ENCODE peak calls at places on chromosomes 5 and 9, in four cellular contexts. X, V, M and I are unnamed samples.

GRCh38 chr5:151523335-151523734 is 67.8 kb downstream of the FAT2 start:
- DNase-seq in X (peak), V (peak), M (peak), I (peak)

GRCh38 chr5:132253452-132254320 is 3.8 kb upstream of the PDLIM4 start:
- DNase-seq in X (no peak), M (peak), V (no peak), I (no peak)

GRCh38 chr9:107478805-107479204 is 10.8 kb downstream of the KLF4 start:
- DNase-seq in V (no peak), X (no peak), M (no peak), I (no peak)

GRCh38 chr9:107566596-107566995 is 77.0 kb upstream of the KLF4 start:
- DNase-seq in V (peak), M (no peak), X (no peak), I (no peak)

GRCh38 chr5:53331463-53331862 is 149.0 kb upstream of the FST start:
- DNase-seq in V (no peak), M (no peak), X (peak), I (no peak)

GRCh38 chr9:121692606-121693505 is 41.4 kb downstream of the DAB2IP start:
- DNase-seq in M (peak), V (no peak), X (no peak), I (no peak)

GRCh38 chr9:137277329-137278041 is at the start of gene TOR4A:
- DNase-seq in M (peak), X (peak), V (peak), I (peak)

GRCh38 chr9:107688728-107689127 is 199.2 kb upstream of the KLF4 start:
- DNase-seq in M (no peak), V (no peak), X (no peak), I (no peak)

GRCh38 chr5:55708732-55709131 is 3.4 kb downstream of the SLC38A9 start:
- DNase-seq in X (peak), M (no peak), V (no peak), I (no peak)

GRCh38 chr5:179758905-179759304 is 26.3 kb downstream of the MAML1 start:
- DNase-seq in X (no peak), V (no peak), M (no peak), I (no peak)

GRCh38 chr5:57368010-57368409 is 114.6 kb downstream of the ACTBL2 start:
- DNase-seq in X (peak), M (no peak), V (no peak), I (no peak)

GRCh38 chr9:81562221-81563019 is 126.9 kb downstream of the TLE1 start:
- DNase-seq in V (peak), X (peak), M (no peak), I (no peak)

GRCh38 chr5:39494099-39494498 is 69.3 kb upstream of the DAB2 start:
- DNase-seq in M (no peak), V (peak), X (no peak), I (no peak)

GRCh38 chr9:127370147-127370579 is 26.8 kb upstream of the SLC2A8 start:
- DNase-seq in M (no peak), X (no peak), V (no peak), I (no peak)

GRCh38 chr5:38783011-38783551 is 62.7 kb upstream of the OSMR start:
- DNase-seq in X (peak), V (peak), M (no peak), I (no peak)

GRCh38 chr5:109688647-109688998 is 1.1 kb upstream of the MAN2A1 start:
- DNase-seq in X (no peak), M (no peak), V (peak), I (peak)

GRCh38 chr5:66647146-66647856 is 51.1 kb downstream of the MAST4 start:
- DNase-seq in X (no peak), V (no peak), M (no peak), I (no peak)

GRCh38 chr9:79763861-79764260 is 192.1 kb downstream of the TLE4 start:
- DNase-seq in M (no peak), X (peak), V (peak), I (no peak)

GRCh38 chr5:80516826-80517225 is 28.9 kb downstream of the FAM151B start:
- DNase-seq in M (no peak), V (peak), X (peak), I (peak)

GRCh38 chr5:172245046-172245445 is 38.5 kb downstream of the UBTD2 start:
- DNase-seq in X (no peak), V (no peak), M (no peak), I (no peak)

GRCh38 chr5:117379521-117379920 is 804.9 kb upstream of the SEMA6A start:
- DNase-seq in M (no peak), X (no peak), V (no peak), I (no peak)

GRCh38 chr5:38660194-38660668 is 103.8 kb upstream of the LIFR start:
- DNase-seq in X (no peak), M (no peak), V (no peak), I (no peak)

GRCh38 chr5:58240286-58240685 is 219.6 kb downstream of the PLK2 start:
- DNase-seq in V (peak), X (peak), M (no peak), I (no peak)

GRCh38 chr9:114430443-114430842 is 42.7 kb upstream of the AKNA start:
- DNase-seq in V (no peak), M (no peak), X (no peak), I (no peak)

GRCh38 chr9:136110082-136111061 is 8.3 kb downstream of the TMEM250 start:
- DNase-seq in V (peak), M (peak), X (no peak), I (peak)

GRCh38 chr5:78912796-78913195 is 72.3 kb downstream of the ARSB start:
- DNase-seq in M (no peak), V (no peak), X (no peak), I (no peak)

GRCh38 chr9:12954441-12954840 is 179.6 kb downstream of the LURAP1L start:
- DNase-seq in X (no peak), M (no peak), V (no peak), I (no peak)

GRCh38 chr9:1721219-1721618 is 293.9 kb upstream of the SMARCA2 start:
- DNase-seq in V (no peak), M (no peak), X (no peak), I (no peak)

GRCh38 chr9:127188396-127188795 is 66.0 kb upstream of the ANGPTL2 start:
- DNase-seq in V (no peak), M (no peak), X (no peak), I (no peak)

GRCh38 chr9:26551971-26552370 is 340.6 kb downstream of the CAAP1 start:
- DNase-seq in V (no peak), M (no peak), X (no peak), I (no peak)

GRCh38 chr9:117303643-117304230 is 111.1 kb downstream of the ASTN2 start:
- DNase-seq in V (no peak), X (no peak), M (peak), I (no peak)

GRCh38 chr5:73446631-73447233 is 1.8 kb downstream of the FOXD1 start:
- DNase-seq in X (no peak), V (peak), M (peak), I (no peak)

GRCh38 chr9:3447143-3447542 is 78.7 kb downstream of the RFX3 start:
- DNase-seq in M (no peak), V (no peak), X (no peak), I (no peak)

GRCh38 chr9:106755727-106756126 is 107.2 kb upstream of the ZNF462 start:
- DNase-seq in X (no peak), M (no peak), V (no peak), I (no peak)

GRCh38 chr5:147892696-147893296 is 13.5 kb downstream of the C5orf46 start:
- DNase-seq in M (no peak), V (no peak), X (no peak), I (no peak)

GRCh38 chr9:90891656-90892055 is 90.0 kb downstream of the SYK start:
- DNase-seq in V (no peak), M (no peak), X (no peak), I (no peak)

GRCh38 chr5:66989286-66989685 is 207.3 kb downstream of the CD180 start:
- DNase-seq in X (no peak), M (no peak), V (no peak), I (no peak)

GRCh38 chr5:142290574-142291299 is 34.1 kb downstream of the SPRY4 start:
- DNase-seq in M (peak), V (peak), X (no peak), I (no peak)

GRCh38 chr9:21502586-21502985 is 20.5 kb upstream of the IFNE start:
- DNase-seq in X (no peak), V (no peak), M (no peak), I (no peak)

GRCh38 chr5:2317540-2317939 is 433.9 kb downstream of the IRX2 start:
- DNase-seq in X (no peak), V (no peak), M (no peak), I (no peak)

GRCh38 chr9:93954436-93955355 is at the start of gene BARX1:
- DNase-seq in M (no peak), X (no peak), V (no peak), I (no peak)
- H3K4me3 ChIP-seq in M (peak), X (peak), V (no peak), I (no peak)

GRCh38 chr9:73565833-73566465 is 414.3 kb downstream of the ANXA1 start:
- DNase-seq in V (no peak), M (peak), X (no peak), I (peak)
- TF ChIP-seq CTCF in V (no peak), M (peak), X (peak), I (peak)

DNA sequence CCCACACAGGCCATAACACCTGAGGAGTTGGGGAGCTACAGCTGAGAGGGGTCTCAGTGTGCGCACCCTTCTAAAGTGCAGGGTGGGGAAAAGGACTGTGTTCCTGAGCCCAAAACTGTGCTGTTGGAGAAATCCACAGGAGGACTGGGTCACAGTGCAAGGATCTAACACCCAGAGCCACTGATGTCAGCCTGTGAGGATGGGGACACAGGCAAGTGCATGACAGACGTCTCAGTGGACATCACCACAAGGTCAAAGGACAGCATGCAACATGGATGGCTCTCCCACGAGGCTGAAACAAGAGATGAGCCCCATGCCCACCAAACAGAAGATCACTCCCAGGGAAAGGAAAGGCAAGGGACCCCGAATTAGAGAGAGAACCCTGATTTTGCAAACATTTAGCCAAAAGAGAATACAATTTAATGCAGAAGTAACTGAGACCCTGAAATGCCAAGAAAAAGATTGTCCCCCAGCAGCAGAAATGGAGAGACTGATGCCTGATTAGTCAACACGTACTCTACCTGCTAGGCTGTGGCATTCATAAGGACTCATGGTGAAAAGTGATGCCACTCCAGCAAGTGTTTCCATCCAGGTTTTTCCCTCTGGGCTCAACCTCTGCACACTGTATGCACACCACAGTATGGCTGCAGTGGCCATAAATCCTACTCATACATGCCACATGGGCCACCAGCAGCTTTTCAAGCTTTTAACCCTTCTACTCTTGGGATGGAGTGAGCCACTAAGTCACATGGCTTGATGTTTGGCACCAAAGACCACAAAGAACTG is 14.2 kb downstream of the KLF9 start:
- DNase-seq in V (no peak), X (no peak), M (no peak), I (no peak)
- H3K4me3 ChIP-seq in V (no peak), X (no peak), M (no peak), I (no peak)

GRCh38 chr5:26881901-26882300 is 156.5 kb downstream of the CDH9 start:
- DNase-seq in M (no peak), X (no peak), V (no peak), I (no peak)

DNA sequence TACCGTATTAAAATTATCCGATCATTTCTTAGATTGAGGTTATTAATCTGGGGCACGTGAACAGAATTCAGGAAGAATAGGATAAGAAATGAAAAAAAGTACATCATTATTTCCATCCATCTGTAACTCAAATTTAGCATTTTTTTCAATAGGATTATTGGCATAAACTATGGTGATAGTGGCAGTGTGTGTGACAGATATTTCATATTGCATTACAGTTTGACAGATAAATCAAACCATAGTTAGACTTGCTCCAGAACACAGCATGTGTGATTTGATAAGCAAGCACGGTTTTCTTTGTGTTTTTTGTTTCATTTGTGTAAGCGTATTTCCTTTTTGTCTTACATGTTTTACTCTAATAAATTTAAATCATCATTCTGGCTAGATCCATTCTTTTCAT is 155.0 kb downstream of the CDH9 start:
- DNase-seq in M (no peak), X (no peak), V (no peak), I (no peak)
- TF ChIP-seq CTCF in M (no peak), X (no peak), V (no peak), I (no peak)

DNA sequence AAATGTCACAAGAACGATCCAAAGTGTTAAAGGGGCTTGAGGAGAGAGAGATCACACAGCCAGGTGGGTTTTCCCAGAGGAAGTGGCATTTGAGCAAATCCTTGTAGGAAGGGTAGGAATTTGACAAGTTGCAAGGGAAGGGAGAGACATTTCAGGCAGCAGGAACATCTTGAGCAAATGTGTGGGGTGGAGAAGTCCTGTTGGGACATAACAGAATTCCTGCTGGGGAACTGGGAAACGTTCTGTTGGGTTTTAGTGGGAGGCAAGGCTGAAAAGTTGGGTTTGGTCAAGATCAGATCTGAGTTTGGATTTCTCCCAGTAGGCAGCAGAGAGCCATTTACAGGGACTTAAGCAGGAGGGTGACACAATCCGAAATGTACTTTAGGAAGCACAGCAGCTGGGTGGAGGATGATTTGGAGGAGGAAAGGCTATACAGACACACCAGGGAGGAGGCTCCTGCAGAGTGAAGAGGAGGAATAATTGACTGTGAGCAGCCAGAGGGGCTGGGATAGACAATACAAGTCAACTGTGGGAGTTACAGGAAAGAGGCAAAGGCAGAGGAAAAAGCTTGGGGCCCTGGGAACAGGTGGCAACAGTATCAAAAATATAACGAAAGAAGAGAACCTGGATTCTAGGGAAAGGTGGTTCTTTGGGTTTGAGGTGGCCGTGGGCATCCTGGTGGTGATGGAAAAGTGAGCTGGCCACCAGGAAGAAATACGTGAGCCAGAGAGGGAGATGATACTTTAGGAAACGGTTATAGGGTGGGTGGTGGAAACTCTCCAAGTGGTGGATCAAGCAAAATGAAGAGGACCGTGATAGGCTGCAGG is 3.1 kb upstream of the ZSWIM6 start:
- DNase-seq in X (no peak), V (peak), M (no peak), I (no peak)
- H3K4me3 ChIP-seq in X (no peak), V (peak), M (no peak), I (no peak)

DNA sequence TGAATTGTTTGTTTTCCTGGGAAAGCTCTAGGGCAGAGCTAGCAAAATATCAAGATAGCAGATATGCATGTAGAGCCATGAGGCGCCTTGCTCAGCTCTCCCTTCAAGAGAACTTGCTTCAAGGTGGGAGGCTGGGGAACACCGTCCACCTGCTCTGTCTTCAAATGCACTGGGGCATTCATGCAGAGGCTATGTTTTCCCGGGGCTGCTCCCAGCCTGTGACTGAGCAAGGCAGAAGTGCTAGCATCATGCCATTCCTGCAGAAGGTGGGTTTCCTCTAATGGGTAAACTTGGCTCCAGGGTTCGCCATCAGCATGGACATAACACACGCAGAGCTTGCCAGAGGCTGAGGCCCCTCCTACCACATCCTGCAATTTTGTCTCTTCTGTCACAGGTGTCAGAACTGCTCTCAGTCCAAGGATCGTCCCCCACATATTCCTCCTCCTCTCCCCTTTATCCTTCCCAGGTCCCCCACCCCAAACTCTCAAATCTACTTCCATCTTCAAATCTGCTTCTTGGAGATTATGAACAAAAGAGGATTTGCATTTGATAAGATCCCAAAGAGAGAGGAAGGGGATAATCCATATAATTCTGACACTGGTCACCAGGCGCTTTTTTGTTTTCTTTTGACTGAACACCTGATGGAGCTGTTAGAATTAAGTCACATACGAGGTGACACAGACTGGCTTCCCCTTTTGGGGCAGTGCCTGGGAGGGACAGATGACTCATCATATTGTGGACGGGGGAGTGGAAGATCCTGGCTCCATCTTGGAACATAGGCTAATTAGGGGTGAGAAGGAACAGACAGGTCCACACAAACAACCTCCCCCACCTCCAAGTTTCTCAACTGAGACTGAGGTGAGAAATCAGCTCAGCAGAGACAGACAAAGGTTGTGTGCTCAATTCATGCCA is 85.0 kb upstream of the TAF11L2 start:
- DNase-seq in X (no peak), V (no peak), M (peak), I (no peak)
- TF ChIP-seq CTCF in X (no peak), V (no peak), M (no peak), I (no peak)